ENCODE peak calls at places on chromosomes 1 and 21, in ten cellular contexts. One of them, this sample, is unnamed.

GRCh38 chr1:11767932-11768704 is 6.1 kb downstream of the C1orf167 start:
- DNase-seq in psoas muscle: no peak
- DNase-seq in RWPE1: no peak
- DNase-seq in endodermal cell: no peak
- DNase-seq in suprapubic skin: no peak
- DNase-seq in AG04450: no peak
- DNase-seq in Peyer's patch: no peak
- DNase-seq in H1: no peak
- DNase-seq in heart left ventricle: no peak
- DNase-seq in SK-N-SH: peak
- DNase-seq in this sample: no peak

GRCh38 chr1:212958175-212958574 is 7.8 kb downstream of the VASH2 start:
- DNase-seq in psoas muscle: no peak
- DNase-seq in RWPE1: no peak
- DNase-seq in endodermal cell: no peak
- DNase-seq in suprapubic skin: no peak
- DNase-seq in AG04450: no peak
- DNase-seq in Peyer's patch: no peak
- DNase-seq in H1: no peak
- DNase-seq in heart left ventricle: no peak
- DNase-seq in SK-N-SH: no peak
- DNase-seq in this sample: no peak

GRCh38 chr21:37878946-37879660 is 37.2 kb downstream of the KCNJ6 start:
- DNase-seq in psoas muscle: no peak
- DNase-seq in RWPE1: peak
- DNase-seq in endodermal cell: no peak
- DNase-seq in suprapubic skin: no peak
- DNase-seq in AG04450: peak
- DNase-seq in Peyer's patch: no peak
- DNase-seq in H1: no peak
- DNase-seq in heart left ventricle: no peak
- DNase-seq in SK-N-SH: no peak
- DNase-seq in this sample: peak

GRCh38 chr1:239169276-239169675 is 217.1 kb upstream of the CHRM3 start:
- DNase-seq in psoas muscle: no peak
- DNase-seq in RWPE1: no peak
- DNase-seq in endodermal cell: no peak
- DNase-seq in suprapubic skin: no peak
- DNase-seq in AG04450: no peak
- DNase-seq in Peyer's patch: no peak
- DNase-seq in H1: no peak
- DNase-seq in heart left ventricle: no peak
- DNase-seq in SK-N-SH: no peak
- DNase-seq in this sample: peak

GRCh38 chr1:157089789-157090188 is 9.8 kb downstream of the ETV3L start:
- DNase-seq in psoas muscle: no peak
- DNase-seq in RWPE1: no peak
- DNase-seq in endodermal cell: no peak
- DNase-seq in suprapubic skin: no peak
- DNase-seq in AG04450: no peak
- DNase-seq in Peyer's patch: no peak
- DNase-seq in H1: no peak
- DNase-seq in heart left ventricle: no peak
- DNase-seq in SK-N-SH: no peak
- DNase-seq in this sample: no peak

GRCh38 chr1:167263784-167264464 is 43.2 kb downstream of the POU2F1 start:
- DNase-seq in psoas muscle: no peak
- DNase-seq in RWPE1: no peak
- DNase-seq in endodermal cell: no peak
- DNase-seq in suprapubic skin: no peak
- DNase-seq in AG04450: no peak
- DNase-seq in Peyer's patch: no peak
- DNase-seq in H1: no peak
- DNase-seq in heart left ventricle: no peak
- DNase-seq in SK-N-SH: no peak
- DNase-seq in this sample: peak

GRCh38 chr1:209796733-209797025 is 9.3 kb downstream of the IRF6 start:
- DNase-seq in psoas muscle: no peak
- DNase-seq in RWPE1: no peak
- DNase-seq in endodermal cell: no peak
- DNase-seq in suprapubic skin: no peak
- DNase-seq in AG04450: no peak
- DNase-seq in Peyer's patch: no peak
- DNase-seq in H1: no peak
- DNase-seq in heart left ventricle: no peak
- DNase-seq in SK-N-SH: no peak
- DNase-seq in this sample: no peak

GRCh38 chr21:33433425-33434114 is 30.4 kb downstream of the IFNGR2 start:
- DNase-seq in psoas muscle: no peak
- DNase-seq in RWPE1: no peak
- DNase-seq in endodermal cell: no peak
- DNase-seq in suprapubic skin: no peak
- DNase-seq in AG04450: no peak
- DNase-seq in Peyer's patch: peak
- DNase-seq in H1: no peak
- DNase-seq in heart left ventricle: no peak
- DNase-seq in SK-N-SH: no peak
- DNase-seq in this sample: no peak

GRCh38 chr1:207035877-207036558 is 3.5 kb upstream of the C1orf116 start:
- DNase-seq in psoas muscle: no peak
- DNase-seq in RWPE1: no peak
- DNase-seq in endodermal cell: no peak
- DNase-seq in suprapubic skin: no peak
- DNase-seq in AG04450: no peak
- DNase-seq in Peyer's patch: no peak
- DNase-seq in H1: no peak
- DNase-seq in heart left ventricle: no peak
- DNase-seq in SK-N-SH: no peak
- DNase-seq in this sample: no peak

GRCh38 chr1:3459051-3459908 is 4.8 kb downstream of the ARHGEF16 start:
- DNase-seq in psoas muscle: peak
- DNase-seq in RWPE1: no peak
- DNase-seq in endodermal cell: no peak
- DNase-seq in suprapubic skin: no peak
- DNase-seq in AG04450: no peak
- DNase-seq in Peyer's patch: no peak
- DNase-seq in H1: no peak
- DNase-seq in heart left ventricle: no peak
- DNase-seq in SK-N-SH: peak
- DNase-seq in this sample: no peak

GRCh38 chr21:29382029-29382654 is 83.4 kb downstream of the BACH1 start:
- DNase-seq in psoas muscle: no peak
- DNase-seq in RWPE1: peak
- DNase-seq in endodermal cell: no peak
- DNase-seq in suprapubic skin: no peak
- DNase-seq in AG04450: no peak
- DNase-seq in Peyer's patch: no peak
- DNase-seq in H1: no peak
- DNase-seq in heart left ventricle: no peak
- DNase-seq in SK-N-SH: no peak
- DNase-seq in this sample: peak

GRCh38 chr1:233523047-233523446 is 90.9 kb upstream of the KCNK1 start:
- DNase-seq in psoas muscle: no peak
- DNase-seq in RWPE1: no peak
- DNase-seq in endodermal cell: no peak
- DNase-seq in suprapubic skin: no peak
- DNase-seq in AG04450: no peak
- DNase-seq in Peyer's patch: no peak
- DNase-seq in H1: no peak
- DNase-seq in heart left ventricle: no peak
- DNase-seq in SK-N-SH: no peak
- DNase-seq in this sample: no peak

GRCh38 chr21:39582749-39583148 is 30.0 kb upstream of the B3GALT5 start:
- DNase-seq in psoas muscle: no peak
- DNase-seq in RWPE1: no peak
- DNase-seq in endodermal cell: no peak
- DNase-seq in suprapubic skin: no peak
- DNase-seq in AG04450: no peak
- DNase-seq in Peyer's patch: no peak
- DNase-seq in H1: no peak
- DNase-seq in heart left ventricle: no peak
- DNase-seq in SK-N-SH: no peak
- DNase-seq in this sample: no peak

GRCh38 chr1:14939527-14940284 is 213.8 kb upstream of the TMEM51 start:
- DNase-seq in psoas muscle: peak
- DNase-seq in RWPE1: no peak
- DNase-seq in endodermal cell: no peak
- DNase-seq in suprapubic skin: no peak
- DNase-seq in AG04450: no peak
- DNase-seq in Peyer's patch: no peak
- DNase-seq in H1: no peak
- DNase-seq in heart left ventricle: no peak
- DNase-seq in SK-N-SH: no peak
- DNase-seq in this sample: peak

GRCh38 chr1:153568367-153569099 is 2.9 kb upstream of the S100A2 start:
- DNase-seq in psoas muscle: peak
- DNase-seq in RWPE1: peak
- DNase-seq in endodermal cell: peak
- DNase-seq in suprapubic skin: peak
- DNase-seq in AG04450: peak
- DNase-seq in Peyer's patch: peak
- DNase-seq in H1: peak
- DNase-seq in heart left ventricle: peak
- DNase-seq in SK-N-SH: peak
- DNase-seq in this sample: peak

GRCh38 chr21:31398574-31398973 is 54.5 kb upstream of the TIAM1 start:
- DNase-seq in psoas muscle: no peak
- DNase-seq in RWPE1: no peak
- DNase-seq in endodermal cell: no peak
- DNase-seq in suprapubic skin: no peak
- DNase-seq in AG04450: no peak
- DNase-seq in Peyer's patch: no peak
- DNase-seq in H1: no peak
- DNase-seq in heart left ventricle: no peak
- DNase-seq in SK-N-SH: no peak
- DNase-seq in this sample: no peak

GRCh38 chr21:31397515-31397926 is 53.5 kb upstream of the TIAM1 start:
- DNase-seq in psoas muscle: no peak
- DNase-seq in RWPE1: no peak
- DNase-seq in endodermal cell: no peak
- DNase-seq in suprapubic skin: no peak
- DNase-seq in AG04450: no peak
- DNase-seq in Peyer's patch: no peak
- DNase-seq in H1: no peak
- DNase-seq in heart left ventricle: no peak
- DNase-seq in SK-N-SH: peak
- DNase-seq in this sample: no peak

GRCh38 chr21:31395268-31395667 is 51.2 kb upstream of the TIAM1 start:
- DNase-seq in psoas muscle: no peak
- DNase-seq in RWPE1: no peak
- DNase-seq in endodermal cell: no peak
- DNase-seq in suprapubic skin: no peak
- DNase-seq in AG04450: no peak
- DNase-seq in Peyer's patch: no peak
- DNase-seq in H1: no peak
- DNase-seq in heart left ventricle: no peak
- DNase-seq in SK-N-SH: no peak
- DNase-seq in this sample: no peak

GRCh38 chr21:31396399-31396798 is 52.3 kb upstream of the TIAM1 start:
- DNase-seq in psoas muscle: no peak
- DNase-seq in RWPE1: no peak
- DNase-seq in endodermal cell: no peak
- DNase-seq in suprapubic skin: no peak
- DNase-seq in AG04450: no peak
- DNase-seq in Peyer's patch: no peak
- DNase-seq in H1: no peak
- DNase-seq in heart left ventricle: no peak
- DNase-seq in SK-N-SH: no peak
- DNase-seq in this sample: no peak

GRCh38 chr21:31397939-31398338 is 53.9 kb upstream of the TIAM1 start:
- DNase-seq in psoas muscle: no peak
- DNase-seq in RWPE1: no peak
- DNase-seq in endodermal cell: peak
- DNase-seq in suprapubic skin: no peak
- DNase-seq in AG04450: no peak
- DNase-seq in Peyer's patch: no peak
- DNase-seq in H1: no peak
- DNase-seq in heart left ventricle: no peak
- DNase-seq in SK-N-SH: peak
- DNase-seq in this sample: peak
- H3K27ac ChIP-seq in psoas muscle: no peak
- H3K27ac ChIP-seq in RWPE1: no peak
- H3K27ac ChIP-seq in endodermal cell: peak
- H3K27ac ChIP-seq in suprapubic skin: no peak
- H3K27ac ChIP-seq in AG04450: no peak
- H3K27ac ChIP-seq in Peyer's patch: no peak
- H3K27ac ChIP-seq in H1: no peak
- H3K27ac ChIP-seq in heart left ventricle: no peak
- H3K27ac ChIP-seq in SK-N-SH: no peak
- H3K27ac ChIP-seq in this sample: no peak

GRCh38 chr1:228374711-228375577 is 31.7 kb downstream of the TRIM11 start:
- DNase-seq in psoas muscle: peak
- DNase-seq in RWPE1: peak
- DNase-seq in endodermal cell: no peak
- DNase-seq in suprapubic skin: peak
- DNase-seq in AG04450: peak
- DNase-seq in Peyer's patch: peak
- DNase-seq in H1: no peak
- DNase-seq in heart left ventricle: peak
- DNase-seq in SK-N-SH: no peak
- DNase-seq in this sample: no peak
- H3K27ac ChIP-seq in psoas muscle: peak
- H3K27ac ChIP-seq in RWPE1: peak
- H3K27ac ChIP-seq in endodermal cell: no peak
- H3K27ac ChIP-seq in suprapubic skin: no peak
- H3K27ac ChIP-seq in AG04450: peak
- H3K27ac ChIP-seq in Peyer's patch: peak
- H3K27ac ChIP-seq in H1: no peak
- H3K27ac ChIP-seq in heart left ventricle: peak
- H3K27ac ChIP-seq in SK-N-SH: no peak
- H3K27ac ChIP-seq in this sample: no peak

DNA sequence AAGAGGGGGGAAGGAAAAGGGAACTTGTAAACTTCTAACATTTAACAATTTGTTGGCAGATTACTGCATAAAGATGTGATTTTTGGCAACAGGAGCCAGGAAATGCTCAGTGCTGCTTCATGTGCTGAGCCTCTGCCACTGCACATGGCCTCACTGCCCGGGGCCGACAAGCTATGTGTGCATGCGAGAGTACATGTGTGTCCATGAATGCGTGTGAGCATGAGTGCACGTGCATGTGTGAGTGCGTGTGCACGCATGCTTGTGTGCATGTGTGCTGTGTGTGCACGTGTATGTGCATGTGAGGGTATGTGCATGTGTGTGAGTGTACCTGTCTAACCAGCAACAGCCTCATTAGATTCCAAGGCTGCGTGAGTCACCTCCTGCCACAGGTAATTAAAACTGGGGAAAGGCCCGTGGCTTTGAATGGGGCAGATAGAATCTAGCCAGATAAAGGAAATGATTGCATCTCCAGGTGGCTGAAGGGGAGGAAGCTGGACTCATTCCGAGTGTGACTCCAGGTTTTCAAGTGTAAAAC is 41.4 kb upstream of the TSPEAR start:
- DNase-seq in psoas muscle: no peak
- DNase-seq in RWPE1: peak
- DNase-seq in endodermal cell: no peak
- DNase-seq in suprapubic skin: peak
- DNase-seq in AG04450: no peak
- DNase-seq in Peyer's patch: peak
- DNase-seq in H1: no peak
- DNase-seq in heart left ventricle: no peak
- DNase-seq in SK-N-SH: no peak
- DNase-seq in this sample: peak
- H3K27ac ChIP-seq in psoas muscle: no peak
- H3K27ac ChIP-seq in RWPE1: peak
- H3K27ac ChIP-seq in endodermal cell: no peak
- H3K27ac ChIP-seq in suprapubic skin: no peak
- H3K27ac ChIP-seq in AG04450: no peak
- H3K27ac ChIP-seq in Peyer's patch: no peak
- H3K27ac ChIP-seq in H1: no peak
- H3K27ac ChIP-seq in heart left ventricle: no peak
- H3K27ac ChIP-seq in SK-N-SH: no peak
- H3K27ac ChIP-seq in this sample: peak

GRCh38 chr1:42179900-42180329 is 15.4 kb upstream of the GUCA2A start:
- DNase-seq in psoas muscle: no peak
- DNase-seq in RWPE1: no peak
- DNase-seq in endodermal cell: no peak
- DNase-seq in suprapubic skin: no peak
- DNase-seq in AG04450: no peak
- DNase-seq in Peyer's patch: no peak
- DNase-seq in H1: no peak
- DNase-seq in heart left ventricle: no peak
- DNase-seq in SK-N-SH: no peak
- DNase-seq in this sample: no peak
- H3K27ac ChIP-seq in psoas muscle: no peak
- H3K27ac ChIP-seq in RWPE1: no peak
- H3K27ac ChIP-seq in endodermal cell: no peak
- H3K27ac ChIP-seq in suprapubic skin: no peak
- H3K27ac ChIP-seq in AG04450: no peak
- H3K27ac ChIP-seq in Peyer's patch: no peak
- H3K27ac ChIP-seq in H1: no peak
- H3K27ac ChIP-seq in heart left ventricle: no peak
- H3K27ac ChIP-seq in SK-N-SH: peak
- H3K27ac ChIP-seq in this sample: no peak

This sample was measured in foreskin keratinocyte.